ENCODE peak calls at places on chromosomes 3 and 15, in nine cellular contexts. One of them, this sample, is unnamed.

GRCh38 chr3:50154840-50155490 is at the start of gene SEMA3F:
- DNase-seq in stimulated activated naive B cell treated with anti-CD40 and anti-IgM and Interleukin-4, amounts not matched to agents 10 μg/mL and 1 μg/mL and 100 μg/mL, for 72 hours: peak; percentile 45
- DNase-seq in iPS-NIHi11: peak; percentile 94
- DNase-seq in fibroblast of the aortic adventitia: peak; percentile 51
- DNase-seq in nephron progenitor cell: peak; percentile 83
- DNase-seq in D341Med: peak; percentile 96
- DNase-seq in fibroblast of lung: peak; percentile 60
- DNase-seq in lung: peak; percentile 54
- DNase-seq in cardiac muscle cell: peak; percentile 78
- DNase-seq in this sample: peak; percentile 76

GRCh38 chr3:131393056-131393455 is 11.5 kb downstream of the NUDT16 start:
- DNase-seq in fibroblast of the aortic adventitia: peak; percentile 41
- DNase-seq in fibroblast of lung: peak; percentile 13
- DNase-seq in nephron progenitor cell: no peak
- DNase-seq in iPS-NIHi11: no peak
- DNase-seq in D341Med: no peak
- DNase-seq in cardiac muscle cell: peak; percentile 26
- DNase-seq in lung: no peak
- DNase-seq in stimulated activated naive B cell treated with anti-CD40 and anti-IgM and Interleukin-4, amounts not matched to agents 10 μg/mL and 1 μg/mL and 100 μg/mL, for 72 hours: no peak
- DNase-seq in this sample: no peak

GRCh38 chr3:194687638-194688206 is 2.0 kb downstream of the FAM43A start:
- DNase-seq in D341Med: peak; percentile 83
- DNase-seq in iPS-NIHi11: peak; percentile 77
- DNase-seq in stimulated activated naive B cell treated with anti-CD40 and anti-IgM and Interleukin-4, amounts not matched to agents 10 μg/mL and 1 μg/mL and 100 μg/mL, for 72 hours: peak; percentile 72
- DNase-seq in fibroblast of the aortic adventitia: peak; percentile 53
- DNase-seq in fibroblast of lung: peak; percentile 66
- DNase-seq in nephron progenitor cell: peak; percentile 83
- DNase-seq in lung: peak; percentile 75
- DNase-seq in cardiac muscle cell: peak; percentile 73
- DNase-seq in this sample: peak; percentile 82

GRCh38 chr3:120471643-120472042 is 20.9 kb upstream of the FSTL1 start:
- DNase-seq in iPS-NIHi11: no peak
- DNase-seq in stimulated activated naive B cell treated with anti-CD40 and anti-IgM and Interleukin-4, amounts not matched to agents 10 μg/mL and 1 μg/mL and 100 μg/mL, for 72 hours: no peak
- DNase-seq in cardiac muscle cell: peak; percentile 62
- DNase-seq in fibroblast of lung: peak; percentile 38
- DNase-seq in nephron progenitor cell: no peak
- DNase-seq in D341Med: no peak
- DNase-seq in lung: no peak
- DNase-seq in fibroblast of the aortic adventitia: peak; percentile 67
- DNase-seq in this sample: no peak

GRCh38 chr3:154018100-154018696 is 103.0 kb upstream of the ARHGEF26 start:
- DNase-seq in fibroblast of the aortic adventitia: peak; percentile 8
- DNase-seq in nephron progenitor cell: peak; percentile 65
- DNase-seq in iPS-NIHi11: peak; percentile 69
- DNase-seq in D341Med: peak; percentile 59
- DNase-seq in fibroblast of lung: peak; percentile 23
- DNase-seq in cardiac muscle cell: peak; percentile 43
- DNase-seq in lung: no peak
- DNase-seq in stimulated activated naive B cell treated with anti-CD40 and anti-IgM and Interleukin-4, amounts not matched to agents 10 μg/mL and 1 μg/mL and 100 μg/mL, for 72 hours: no peak
- DNase-seq in this sample: peak; percentile 37

GRCh38 chr3:182730675-182731042 is 62.6 kb upstream of the ATP11B start:
- DNase-seq in cardiac muscle cell: no peak
- DNase-seq in lung: no peak
- DNase-seq in fibroblast of the aortic adventitia: no peak
- DNase-seq in iPS-NIHi11: no peak
- DNase-seq in stimulated activated naive B cell treated with anti-CD40 and anti-IgM and Interleukin-4, amounts not matched to agents 10 μg/mL and 1 μg/mL and 100 μg/mL, for 72 hours: no peak
- DNase-seq in fibroblast of lung: no peak
- DNase-seq in D341Med: no peak
- DNase-seq in nephron progenitor cell: no peak
- DNase-seq in this sample: no peak

GRCh38 chr15:84982301-84982920 is 755 bp downstream of the PDE8A start:
- DNase-seq in fibroblast of lung: peak; percentile 31
- DNase-seq in stimulated activated naive B cell treated with anti-CD40 and anti-IgM and Interleukin-4, amounts not matched to agents 10 μg/mL and 1 μg/mL and 100 μg/mL, for 72 hours: peak; percentile 33
- DNase-seq in fibroblast of the aortic adventitia: peak; percentile 41
- DNase-seq in cardiac muscle cell: peak; percentile 44
- DNase-seq in D341Med: no peak
- DNase-seq in lung: peak; percentile 50
- DNase-seq in iPS-NIHi11: no peak
- DNase-seq in nephron progenitor cell: peak; percentile 32
- DNase-seq in this sample: no peak

GRCh38 chr3:20739814-20740213 is 553.8 kb upstream of the SGO1 start:
- DNase-seq in fibroblast of lung: peak; percentile 0
- DNase-seq in lung: no peak
- DNase-seq in D341Med: no peak
- DNase-seq in nephron progenitor cell: no peak
- DNase-seq in iPS-NIHi11: no peak
- DNase-seq in cardiac muscle cell: peak; percentile 19
- DNase-seq in fibroblast of the aortic adventitia: peak; percentile 19
- DNase-seq in stimulated activated naive B cell treated with anti-CD40 and anti-IgM and Interleukin-4, amounts not matched to agents 10 μg/mL and 1 μg/mL and 100 μg/mL, for 72 hours: no peak
- DNase-seq in this sample: no peak

GRCh38 chr3:160133757-160134156 is 91.5 kb upstream of the C3orf80 start:
- DNase-seq in stimulated activated naive B cell treated with anti-CD40 and anti-IgM and Interleukin-4, amounts not matched to agents 10 μg/mL and 1 μg/mL and 100 μg/mL, for 72 hours: no peak
- DNase-seq in cardiac muscle cell: no peak
- DNase-seq in lung: no peak
- DNase-seq in nephron progenitor cell: no peak
- DNase-seq in iPS-NIHi11: peak; percentile 54
- DNase-seq in D341Med: no peak
- DNase-seq in fibroblast of lung: no peak
- DNase-seq in fibroblast of the aortic adventitia: no peak
- DNase-seq in this sample: no peak

GRCh38 chr15:72237286-72238224 is 6.6 kb upstream of the PKM start:
- DNase-seq in fibroblast of lung: peak; percentile 97
- DNase-seq in fibroblast of the aortic adventitia: peak; percentile 97
- DNase-seq in nephron progenitor cell: no peak
- DNase-seq in cardiac muscle cell: peak; percentile 97
- DNase-seq in lung: peak; percentile 75
- DNase-seq in D341Med: no peak
- DNase-seq in stimulated activated naive B cell treated with anti-CD40 and anti-IgM and Interleukin-4, amounts not matched to agents 10 μg/mL and 1 μg/mL and 100 μg/mL, for 72 hours: peak; percentile 39
- DNase-seq in iPS-NIHi11: peak; percentile 51
- DNase-seq in this sample: no peak

GRCh38 chr15:35047996-35048395 is 37.1 kb downstream of the NANOGP8 start:
- DNase-seq in fibroblast of lung: no peak
- DNase-seq in iPS-NIHi11: no peak
- DNase-seq in cardiac muscle cell: no peak
- DNase-seq in lung: no peak
- DNase-seq in nephron progenitor cell: no peak
- DNase-seq in fibroblast of the aortic adventitia: no peak
- DNase-seq in D341Med: no peak
- DNase-seq in stimulated activated naive B cell treated with anti-CD40 and anti-IgM and Interleukin-4, amounts not matched to agents 10 μg/mL and 1 μg/mL and 100 μg/mL, for 72 hours: no peak
- DNase-seq in this sample: no peak

GRCh38 chr3:56928379-56929068 is 126.8 kb upstream of the ARHGEF3 start:
- DNase-seq in lung: no peak
- DNase-seq in D341Med: peak; percentile 54
- DNase-seq in nephron progenitor cell: no peak
- DNase-seq in fibroblast of lung: no peak
- DNase-seq in cardiac muscle cell: peak; percentile 60
- DNase-seq in fibroblast of the aortic adventitia: peak; percentile 55
- DNase-seq in iPS-NIHi11: peak; percentile 42
- DNase-seq in stimulated activated naive B cell treated with anti-CD40 and anti-IgM and Interleukin-4, amounts not matched to agents 10 μg/mL and 1 μg/mL and 100 μg/mL, for 72 hours: no peak
- DNase-seq in this sample: no peak

GRCh38 chr15:89836255-89837133 is 21.8 kb upstream of the ANPEP start:
- DNase-seq in fibroblast of the aortic adventitia: peak; percentile 96
- DNase-seq in fibroblast of lung: peak; percentile 96
- DNase-seq in nephron progenitor cell: no peak
- DNase-seq in stimulated activated naive B cell treated with anti-CD40 and anti-IgM and Interleukin-4, amounts not matched to agents 10 μg/mL and 1 μg/mL and 100 μg/mL, for 72 hours: no peak
- DNase-seq in D341Med: no peak
- DNase-seq in lung: no peak
- DNase-seq in iPS-NIHi11: no peak
- DNase-seq in cardiac muscle cell: peak; percentile 97
- DNase-seq in this sample: no peak

This sample was measured in neuronal stem cell.